ENCODE peak calls at places on chromosomes 16 and 17, in nine cellular contexts. One of them, this sample, is unnamed.

GRCh38 chr16:2692948-2693651 is 10.8 kb downstream of the KCTD5 start:
- DNase-seq in A549: no peak
- DNase-seq in AG04450: no peak
- DNase-seq in fibroblast of mammary gland: peak
- DNase-seq in right lobe of liver: peak
- DNase-seq in foreskin fibroblast: no peak
- DNase-seq in tibial artery: no peak
- DNase-seq in AG10803: no peak
- DNase-seq in Caco-2: no peak
- DNase-seq in this sample: no peak

GRCh38 chr17:63842173-63842539 is 329 bp downstream of the SMARCD2 start:
- DNase-seq in A549: no peak
- DNase-seq in tibial artery: peak
- DNase-seq in AG10803: no peak
- DNase-seq in right lobe of liver: peak
- DNase-seq in foreskin fibroblast: no peak
- DNase-seq in Caco-2: no peak
- DNase-seq in fibroblast of mammary gland: no peak
- DNase-seq in AG04450: no peak
- DNase-seq in this sample: no peak

GRCh38 chr17:82416264-82416663 is 1.9 kb upstream of the HEXD start:
- DNase-seq in Caco-2: no peak
- DNase-seq in A549: no peak
- DNase-seq in tibial artery: no peak
- DNase-seq in AG04450: no peak
- DNase-seq in foreskin fibroblast: no peak
- DNase-seq in right lobe of liver: no peak
- DNase-seq in fibroblast of mammary gland: no peak
- DNase-seq in AG10803: no peak
- DNase-seq in this sample: no peak

GRCh38 chr17:74959826-74960738 is 12.5 kb downstream of the HID1 start:
- DNase-seq in foreskin fibroblast: no peak
- DNase-seq in tibial artery: no peak
- DNase-seq in AG04450: no peak
- DNase-seq in Caco-2: no peak
- DNase-seq in AG10803: peak
- DNase-seq in right lobe of liver: no peak
- DNase-seq in A549: peak
- DNase-seq in fibroblast of mammary gland: peak
- DNase-seq in this sample: no peak

GRCh38 chr16:53291757-53292392 is 142.4 kb upstream of the RBL2 start:
- DNase-seq in AG04450: no peak
- DNase-seq in A549: no peak
- DNase-seq in AG10803: peak
- DNase-seq in right lobe of liver: no peak
- DNase-seq in tibial artery: no peak
- DNase-seq in foreskin fibroblast: no peak
- DNase-seq in fibroblast of mammary gland: peak
- DNase-seq in Caco-2: no peak
- DNase-seq in this sample: peak

GRCh38 chr16:82061861-82062525 is 26.9 kb downstream of the HSD17B2 start:
- DNase-seq in AG10803: peak
- DNase-seq in right lobe of liver: no peak
- DNase-seq in Caco-2: peak
- DNase-seq in AG04450: no peak
- DNase-seq in fibroblast of mammary gland: peak
- DNase-seq in A549: peak
- DNase-seq in foreskin fibroblast: no peak
- DNase-seq in tibial artery: no peak
- DNase-seq in this sample: no peak

GRCh38 chr16:81786321-81786720 is 7.2 kb downstream of the PLCG2 start:
- DNase-seq in right lobe of liver: no peak
- DNase-seq in fibroblast of mammary gland: no peak
- DNase-seq in tibial artery: no peak
- DNase-seq in AG04450: no peak
- DNase-seq in Caco-2: no peak
- DNase-seq in foreskin fibroblast: no peak
- DNase-seq in A549: no peak
- DNase-seq in AG10803: peak
- DNase-seq in this sample: no peak

GRCh38 chr17:72387487-72387886 is 266.7 kb downstream of the SOX9 start:
- DNase-seq in fibroblast of mammary gland: peak
- DNase-seq in AG04450: peak
- DNase-seq in tibial artery: no peak
- DNase-seq in right lobe of liver: no peak
- DNase-seq in foreskin fibroblast: peak
- DNase-seq in Caco-2: no peak
- DNase-seq in A549: peak
- DNase-seq in AG10803: peak
- DNase-seq in this sample: peak

GRCh38 chr17:39576187-39576586 is 31.5 kb downstream of the NEUROD2 start:
- DNase-seq in tibial artery: no peak
- DNase-seq in Caco-2: no peak
- DNase-seq in foreskin fibroblast: peak
- DNase-seq in right lobe of liver: no peak
- DNase-seq in AG04450: no peak
- DNase-seq in AG10803: peak
- DNase-seq in A549: peak
- DNase-seq in fibroblast of mammary gland: no peak
- DNase-seq in this sample: no peak

DNA sequence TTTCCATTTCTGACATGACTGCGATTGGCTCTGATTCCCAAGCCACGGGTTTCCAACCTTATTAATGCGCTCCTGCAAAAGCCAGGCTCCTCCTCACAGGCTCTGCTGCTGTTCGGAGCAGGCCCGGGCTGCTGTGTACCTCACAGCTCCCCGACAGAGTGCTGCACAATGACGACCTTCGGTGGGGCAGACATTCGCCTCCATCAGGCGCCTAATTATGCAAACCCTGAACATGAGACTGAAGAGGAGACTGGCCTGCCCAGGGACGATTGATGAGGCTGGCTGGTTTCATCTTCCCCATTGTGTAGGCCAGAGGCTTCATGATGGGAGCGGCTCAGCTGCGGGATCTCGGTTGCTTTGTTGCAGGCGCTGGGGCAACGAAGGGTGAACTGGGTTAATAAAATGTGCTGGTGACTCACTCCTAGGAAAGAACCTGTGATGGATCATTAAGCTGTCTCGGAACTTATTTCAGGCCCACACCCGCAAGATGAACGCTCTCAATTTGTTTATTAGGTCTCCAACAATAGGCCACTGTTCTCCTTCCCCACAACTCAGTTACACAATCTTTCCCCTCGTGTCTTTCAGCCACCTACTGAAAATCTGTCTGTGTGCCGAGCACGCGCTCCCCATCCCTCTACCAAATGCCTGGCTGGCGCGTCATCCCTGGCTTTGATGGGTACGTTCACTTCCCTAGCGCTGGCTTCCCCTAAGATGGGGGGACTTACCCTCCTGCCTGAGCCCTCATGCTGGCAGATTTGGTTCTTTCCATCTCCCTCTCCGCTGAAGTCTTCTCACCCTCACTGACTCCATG is 27.2 kb upstream of the TOB1 start:
- DNase-seq in A549: peak
- DNase-seq in right lobe of liver: no peak
- DNase-seq in foreskin fibroblast: no peak
- DNase-seq in Caco-2: peak
- DNase-seq in AG04450: no peak
- DNase-seq in fibroblast of mammary gland: peak
- DNase-seq in tibial artery: no peak
- DNase-seq in AG10803: peak
- DNase-seq in this sample: no peak
- H3K4me3 ChIP-seq in A549: no peak
- H3K4me3 ChIP-seq in right lobe of liver: no peak
- H3K4me3 ChIP-seq in foreskin fibroblast: no peak
- H3K4me3 ChIP-seq in Caco-2: no peak
- H3K4me3 ChIP-seq in AG04450: no peak
- H3K4me3 ChIP-seq in fibroblast of mammary gland: no peak
- H3K4me3 ChIP-seq in tibial artery: no peak
- H3K4me3 ChIP-seq in AG10803: no peak
- H3K4me3 ChIP-seq in this sample: no peak

GRCh38 chr17:81054881-81055370 is 20.0 kb downstream of the BAIAP2 start:
- DNase-seq in tibial artery: no peak
- DNase-seq in Caco-2: no peak
- DNase-seq in AG10803: no peak
- DNase-seq in fibroblast of mammary gland: no peak
- DNase-seq in right lobe of liver: no peak
- DNase-seq in AG04450: no peak
- DNase-seq in foreskin fibroblast: no peak
- DNase-seq in A549: no peak
- DNase-seq in this sample: no peak
- H3K4me3 ChIP-seq in tibial artery: no peak
- H3K4me3 ChIP-seq in Caco-2: no peak
- H3K4me3 ChIP-seq in AG10803: no peak
- H3K4me3 ChIP-seq in fibroblast of mammary gland: no peak
- H3K4me3 ChIP-seq in right lobe of liver: no peak
- H3K4me3 ChIP-seq in AG04450: no peak
- H3K4me3 ChIP-seq in foreskin fibroblast: no peak
- H3K4me3 ChIP-seq in A549: no peak
- H3K4me3 ChIP-seq in this sample: no peak

GRCh38 chr16:29986931-29987330 is 8.5 kb downstream of the HIRIP3 start:
- DNase-seq in foreskin fibroblast: no peak
- DNase-seq in AG10803: no peak
- DNase-seq in tibial artery: no peak
- DNase-seq in Caco-2: no peak
- DNase-seq in AG04450: no peak
- DNase-seq in fibroblast of mammary gland: no peak
- DNase-seq in right lobe of liver: no peak
- DNase-seq in A549: no peak
- DNase-seq in this sample: no peak

GRCh38 chr16:29990033-29990432 is 5.4 kb downstream of the HIRIP3 start:
- DNase-seq in AG04450: no peak
- DNase-seq in right lobe of liver: no peak
- DNase-seq in AG10803: no peak
- DNase-seq in Caco-2: no peak
- DNase-seq in A549: no peak
- DNase-seq in foreskin fibroblast: no peak
- DNase-seq in fibroblast of mammary gland: no peak
- DNase-seq in tibial artery: no peak
- DNase-seq in this sample: no peak

GRCh38 chr16:29987371-29988085 is 7.9 kb downstream of the HIRIP3 start:
- DNase-seq in tibial artery: no peak
- DNase-seq in AG10803: no peak
- DNase-seq in A549: no peak
- DNase-seq in right lobe of liver: no peak
- DNase-seq in Caco-2: no peak
- DNase-seq in AG04450: no peak
- DNase-seq in fibroblast of mammary gland: no peak
- DNase-seq in foreskin fibroblast: no peak
- DNase-seq in this sample: no peak

GRCh38 chr16:29989111-29989858 is 6.1 kb downstream of the HIRIP3 start:
- DNase-seq in foreskin fibroblast: no peak
- DNase-seq in AG04450: no peak
- DNase-seq in Caco-2: no peak
- DNase-seq in A549: no peak
- DNase-seq in fibroblast of mammary gland: no peak
- DNase-seq in AG10803: no peak
- DNase-seq in right lobe of liver: no peak
- DNase-seq in tibial artery: no peak
- DNase-seq in this sample: no peak

DNA sequence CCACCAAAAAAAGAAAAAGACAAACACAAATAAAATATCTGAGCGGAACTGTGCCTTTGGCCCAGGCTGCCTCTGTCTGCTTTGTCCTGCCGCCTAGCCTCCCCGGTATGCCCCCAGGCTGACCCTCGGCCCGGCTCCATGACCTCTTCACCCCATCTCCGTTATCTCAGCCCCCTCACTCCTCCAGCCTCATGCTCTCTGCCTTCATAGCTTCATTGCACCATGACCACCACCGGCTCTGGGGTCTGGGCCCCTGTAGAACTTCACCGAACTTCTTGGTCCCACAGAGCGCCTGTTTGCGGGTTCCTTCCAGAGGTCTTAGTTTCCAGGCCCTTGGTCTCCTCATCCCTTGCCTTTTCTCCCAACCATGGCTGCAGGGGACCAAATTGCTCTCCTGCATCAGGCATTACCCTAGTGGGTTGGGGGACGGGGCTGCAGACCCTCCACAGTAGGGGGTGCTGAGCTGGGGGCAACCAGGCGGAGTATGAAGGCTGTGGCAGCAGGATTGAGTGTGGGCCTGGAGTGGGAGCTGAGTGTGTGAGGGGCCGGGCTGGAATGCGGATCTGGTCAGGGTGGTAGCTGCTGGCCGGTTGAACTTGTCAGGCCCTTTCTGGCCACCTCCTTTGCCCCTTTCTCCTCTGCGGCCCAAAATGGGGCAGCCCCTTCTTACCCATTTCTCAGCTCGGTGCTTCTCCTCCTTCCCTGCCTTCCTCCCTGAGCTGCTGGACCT is 6.9 kb downstream of the HIRIP3 start:
- DNase-seq in right lobe of liver: no peak
- DNase-seq in Caco-2: no peak
- DNase-seq in foreskin fibroblast: no peak
- DNase-seq in fibroblast of mammary gland: no peak
- DNase-seq in tibial artery: no peak
- DNase-seq in AG10803: no peak
- DNase-seq in AG04450: no peak
- DNase-seq in A549: no peak
- DNase-seq in this sample: no peak
- H3K4me3 ChIP-seq in right lobe of liver: no peak
- H3K4me3 ChIP-seq in Caco-2: no peak
- H3K4me3 ChIP-seq in foreskin fibroblast: no peak
- H3K4me3 ChIP-seq in fibroblast of mammary gland: no peak
- H3K4me3 ChIP-seq in tibial artery: no peak
- H3K4me3 ChIP-seq in AG10803: no peak
- H3K4me3 ChIP-seq in AG04450: no peak
- H3K4me3 ChIP-seq in A549: no peak
- H3K4me3 ChIP-seq in this sample: no peak

GRCh38 chr17:45406107-45406506 is 26.6 kb downstream of the ARHGAP27 start:
- DNase-seq in foreskin fibroblast: no peak
- DNase-seq in AG10803: no peak
- DNase-seq in Caco-2: no peak
- DNase-seq in right lobe of liver: no peak
- DNase-seq in tibial artery: no peak
- DNase-seq in A549: no peak
- DNase-seq in AG04450: no peak
- DNase-seq in fibroblast of mammary gland: no peak
- DNase-seq in this sample: no peak

GRCh38 chr17:45411348-45412105 is 21.1 kb downstream of the ARHGAP27 start:
- DNase-seq in tibial artery: no peak
- DNase-seq in AG04450: no peak
- DNase-seq in A549: no peak
- DNase-seq in AG10803: no peak
- DNase-seq in fibroblast of mammary gland: no peak
- DNase-seq in Caco-2: no peak
- DNase-seq in right lobe of liver: no peak
- DNase-seq in foreskin fibroblast: no peak
- DNase-seq in this sample: no peak

GRCh38 chr17:45408611-45409421 is 23.9 kb downstream of the ARHGAP27 start:
- DNase-seq in AG10803: no peak
- DNase-seq in foreskin fibroblast: no peak
- DNase-seq in A549: no peak
- DNase-seq in right lobe of liver: no peak
- DNase-seq in fibroblast of mammary gland: no peak
- DNase-seq in tibial artery: no peak
- DNase-seq in Caco-2: no peak
- DNase-seq in AG04450: no peak
- DNase-seq in this sample: no peak

GRCh38 chr17:45410144-45411091 is 22.3 kb downstream of the ARHGAP27 start:
- DNase-seq in AG10803: no peak
- DNase-seq in right lobe of liver: peak
- DNase-seq in Caco-2: no peak
- DNase-seq in foreskin fibroblast: no peak
- DNase-seq in fibroblast of mammary gland: no peak
- DNase-seq in tibial artery: peak
- DNase-seq in AG04450: no peak
- DNase-seq in A549: no peak
- DNase-seq in this sample: no peak

GRCh38 chr17:45409659-45410076 is 23.0 kb downstream of the ARHGAP27 start:
- DNase-seq in right lobe of liver: no peak
- DNase-seq in foreskin fibroblast: no peak
- DNase-seq in AG10803: no peak
- DNase-seq in A549: no peak
- DNase-seq in AG04450: no peak
- DNase-seq in Caco-2: no peak
- DNase-seq in fibroblast of mammary gland: no peak
- DNase-seq in tibial artery: no peak
- DNase-seq in this sample: no peak
- H3K4me3 ChIP-seq in right lobe of liver: peak
- H3K4me3 ChIP-seq in foreskin fibroblast: no peak
- H3K4me3 ChIP-seq in AG10803: no peak
- H3K4me3 ChIP-seq in A549: no peak
- H3K4me3 ChIP-seq in AG04450: no peak
- H3K4me3 ChIP-seq in Caco-2: no peak
- H3K4me3 ChIP-seq in fibroblast of mammary gland: no peak
- H3K4me3 ChIP-seq in tibial artery: peak
- H3K4me3 ChIP-seq in this sample: no peak

This sample was measured in AG09309.